ENCODE peak calls at places on chromosomes 6 and 20, in five cellular contexts. Z is IMR-90, Y is mucosa of descending colon, H is hepatocyte, I is PC-3. X is an unnamed sample.

GRCh38 chr20:57427239-57428127 is 36.3 kb downstream of the RBM38 start:
- DNase-seq in H (no peak), Y (peak; percentile 25), I (peak; percentile 48), Z (no peak), X (no peak)

GRCh38 chr20:48275737-48276342 is 490.6 kb upstream of the SULF2 start:
- DNase-seq in I (no peak), H (peak; percentile 46), Y (no peak), Z (no peak), X (no peak)

GRCh38 chr20:35657271-35657670 is 7.4 kb downstream of the CPNE1 start:
- DNase-seq in H (no peak), Y (no peak), Z (peak; percentile 30), I (no peak), X (no peak)

GRCh38 chr6:138572200-138572875 is 73.0 kb upstream of the NHSL1 start:
- DNase-seq in Y (peak; percentile 78), Z (peak; percentile 91), H (peak; percentile 90), I (peak; percentile 73), X (no peak)

GRCh38 chr6:79189760-79190159 is 44.7 kb downstream of the HMGN3 start:
- DNase-seq in Y (no peak), H (no peak), I (no peak), Z (no peak), X (no peak)

GRCh38 chr20:35695245-35695749 is 3.9 kb downstream of the NFS1 start:
- DNase-seq in I (no peak), Z (no peak), Y (no peak), H (no peak), X (no peak)

GRCh38 chr6:15690451-15690961 is 27.7 kb upstream of the DTNBP1 start:
- DNase-seq in I (peak; percentile 11), Y (no peak), Z (no peak), H (peak; percentile 23), X (no peak)

GRCh38 chr20:25019381-25020155 is 27.0 kb upstream of the APMAP start:
- DNase-seq in Z (no peak), Y (no peak), I (no peak), H (no peak), X (no peak)

GRCh38 chr6:6798430-6798829 is 209.9 kb downstream of the LY86 start:
- DNase-seq in Z (no peak), I (no peak), Y (no peak), H (no peak), X (no peak)

GRCh38 chr20:58306421-58307261 is 2.9 kb upstream of the RAB22A start:
- DNase-seq in Y (peak; percentile 66), Z (peak; percentile 76), I (peak; percentile 57), H (peak; percentile 18), X (peak; percentile 10)

GRCh38 chr6:110140650-110141049 is 38.8 kb downstream of the WASF1 start:
- DNase-seq in Z (peak; percentile 75), Y (no peak), I (peak; percentile 18), H (no peak), X (peak; percentile 1)

GRCh38 chr6:33018418-33018817 is 9.0 kb upstream of the HLA-DOA start:
- DNase-seq in Y (no peak), H (no peak), I (no peak), Z (no peak), X (no peak)

GRCh38 chr6:14310955-14311354 is 193.4 kb downstream of the CD83 start:
- DNase-seq in I (no peak), Z (no peak), H (peak; percentile 77), Y (no peak), X (no peak)

GRCh38 chr6:33490198-33490597 is 35.8 kb downstream of the ZBTB9 start:
- DNase-seq in I (peak; percentile 47), H (peak; percentile 47), Y (no peak), Z (no peak), X (no peak)

GRCh38 chr6:10180138-10181074 is 234.5 kb downstream of the TFAP2A start:
- DNase-seq in H (no peak), Z (no peak), I (peak; percentile 57), Y (no peak), X (no peak)

GRCh38 chr20:63100926-63101699 is 94.3 kb upstream of the BHLHE23 start:
- DNase-seq in H (no peak), I (no peak), Y (peak; percentile 29), Z (no peak), X (no peak)

GRCh38 chr6:14642106-14642505 is 524.5 kb downstream of the CD83 start:
- DNase-seq in Z (no peak), H (no peak), I (no peak), Y (no peak), X (no peak)

GRCh38 chr6:122005661-122006060 is 393.8 kb upstream of the HSF2 start:
- DNase-seq in Z (no peak), H (no peak), Y (no peak), I (no peak), X (no peak)

GRCh38 chr6:40358473-40359460 is 228.4 kb downstream of the LRFN2 start:
- DNase-seq in Y (no peak), I (no peak), H (no peak), Z (no peak), X (no peak)

GRCh38 chr20:10314198-10314597 is 95.6 kb downstream of the SNAP25 start:
- DNase-seq in Z (peak; percentile 79), I (no peak), Y (no peak), H (no peak), X (no peak)

GRCh38 chr20:24560571-24561485 is 91.4 kb downstream of the SYNDIG1 start:
- DNase-seq in Z (no peak), Y (no peak), H (peak; percentile 39), I (no peak), X (no peak)

GRCh38 chr6:1641391-1641790 is 31.7 kb downstream of the FOXC1 start:
- DNase-seq in Z (no peak), I (peak; percentile 91), H (peak; percentile 78), Y (no peak), X (no peak)

GRCh38 chr6:7176208-7176607 is 68.4 kb downstream of the RREB1 start:
- DNase-seq in I (no peak), H (no peak), Y (no peak), Z (no peak), X (no peak)

GRCh38 chr6:17967668-17968067 is 19.8 kb downstream of the KIF13A start:
- DNase-seq in Y (no peak), Z (no peak), H (no peak), I (no peak), X (no peak)

GRCh38 chr6:133983099-133983939 is 30.3 kb downstream of the TBPL1 start:
- DNase-seq in Y (no peak), H (no peak), Z (peak; percentile 53), I (peak; percentile 62), X (no peak)

GRCh38 chr6:47414517-47415167 is 62.9 kb upstream of the CD2AP start:
- DNase-seq in Y (no peak), H (peak; percentile 60), Z (peak; percentile 48), I (peak; percentile 54), X (peak; percentile 63)
- H3K4me1 ChIP-seq in Y (no peaks in the 10 kb centered on the region), H (peaks cover 6% of the 10 kb centered on the region), Z (peaks cover 2% of the 10 kb centered on the region), I (peaks cover 20% of the 10 kb centered on the region), X (peaks cover 17% of the 10 kb centered on the region)

GRCh38 chr6:51817832-51818231 is 269.6 kb downstream of the PKHD1 start:
- DNase-seq in I (no peak), Z (no peak), Y (no peak), H (no peak), X (no peak)

GRCh38 chr6:51818520-51819022 is 268.8 kb downstream of the PKHD1 start:
- DNase-seq in I (no peak), H (no peak), Y (no peak), Z (no peak), X (no peak)

DNA sequence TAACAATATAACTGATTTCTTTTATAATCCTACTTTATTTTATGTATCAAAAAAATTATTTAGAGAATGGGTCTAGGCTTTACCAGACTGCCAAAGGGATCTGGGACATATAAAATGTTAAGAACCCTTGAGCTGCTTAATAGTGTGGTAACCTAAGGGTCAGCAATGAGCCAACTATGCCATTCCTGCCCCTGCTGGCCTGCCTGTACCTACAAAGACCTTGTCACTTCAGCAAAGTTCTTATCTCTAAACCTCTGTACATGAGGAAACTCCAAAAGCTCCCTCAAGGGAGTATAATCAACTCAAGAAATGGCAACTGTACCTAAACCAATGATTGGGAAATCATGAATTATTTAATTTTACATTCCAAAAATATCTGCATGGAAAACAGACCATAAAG is 266.9 kb downstream of the PKHD1 start:
- DNase-seq in Y (no peak), Z (no peak), I (no peak), H (no peak), X (no peak)
- TF ChIP-seq CTCF in Y (no peak), Z (no peak), I (no peak), H (no peak), X (no peak)

DNA sequence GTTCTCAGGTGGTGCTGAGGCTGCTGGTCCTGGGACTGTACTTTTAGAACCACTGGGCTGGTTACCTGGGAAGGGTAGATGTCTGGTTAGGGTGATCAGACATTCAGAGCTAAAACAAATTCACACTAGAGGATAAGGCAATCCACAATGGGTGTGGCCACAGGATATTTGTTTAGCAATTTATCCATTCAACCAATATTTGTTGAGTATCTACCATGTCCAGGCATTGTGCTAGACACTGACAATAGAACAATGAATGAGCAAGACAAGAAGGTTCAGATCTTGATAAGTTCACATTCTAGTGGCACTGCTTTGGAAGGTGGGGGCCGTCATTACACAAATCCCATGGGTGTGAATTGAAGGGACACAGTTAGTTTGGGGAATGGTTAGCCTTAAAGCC is 131.7 kb downstream of the BCAS1 start:
- DNase-seq in I (peak; percentile 67), Z (no peak), H (no peak), Y (no peak), X (no peak)
- H3K4me1 ChIP-seq in I (peaks cover 43% of the 10 kb centered on the region), Z (peaks cover 16% of the 10 kb centered on the region), H (peaks cover 39% of the 10 kb centered on the region), Y (peaks cover 28% of the 10 kb centered on the region), X (peaks cover 67% of the 10 kb centered on the region)

GRCh38 chr20:41349943-41350342 is 9.3 kb downstream of the LPIN3 start:
- DNase-seq in Z (no peak), Y (peak; percentile 25), I (no peak), H (no peak), X (no peak)
- TF ChIP-seq CTCF in Z (no peak), Y (no peak), I (no peak), H (no peak), X (no peak)

GRCh38 chr6:146422789-146423188 is 120.8 kb upstream of the RAB32 start:
- DNase-seq in Y (no peak), Z (no peak), I (no peak), H (no peak), X (no peak)
- H3K4me1 ChIP-seq in Y (no peaks in the 10 kb centered on the region), Z (no peaks in the 10 kb centered on the region), I (no peaks in the 10 kb centered on the region), H (no peaks in the 10 kb centered on the region), X (no peaks in the 10 kb centered on the region)

GRCh38 chr20:53138454-53139291 is 166.5 kb downstream of the TSHZ2 start:
- DNase-seq in Z (no peak), Y (no peak), I (no peak), H (no peak), X (no peak)

GRCh38 chr20:53142225-53142624 is 170.1 kb downstream of the TSHZ2 start:
- DNase-seq in I (no peak), Y (no peak), H (no peak), Z (no peak), X (peak; percentile 21)

GRCh38 chr20:53142651-53143177 is 170.6 kb downstream of the TSHZ2 start:
- DNase-seq in Z (no peak), Y (no peak), I (no peak), H (no peak), X (no peak)

GRCh38 chr20:53146201-53146891 is 174.2 kb downstream of the TSHZ2 start:
- DNase-seq in H (no peak), I (no peak), Z (no peak), Y (no peak), X (no peak)

DNA sequence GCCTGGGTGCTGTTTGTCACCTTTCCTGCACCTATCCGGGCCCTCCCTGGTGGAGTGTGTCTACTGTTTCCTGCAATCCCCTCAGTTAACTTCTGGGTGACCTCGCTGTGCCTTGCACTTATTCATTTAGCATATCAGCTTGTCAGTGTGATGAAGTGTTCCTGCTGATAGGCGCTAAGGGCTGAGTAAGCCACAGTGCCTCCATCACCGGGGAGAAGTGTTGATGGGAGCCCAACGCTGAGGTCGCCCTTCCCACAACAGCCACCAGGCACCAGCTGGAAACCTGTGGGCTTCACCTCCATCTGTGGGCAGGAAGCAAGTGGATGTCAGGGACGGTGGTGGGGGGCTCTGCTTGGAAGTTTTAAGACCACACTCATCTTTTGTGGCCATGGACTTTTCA is 169.5 kb downstream of the TSHZ2 start:
- DNase-seq in I (no peak), Z (no peak), H (no peak), Y (no peak), X (no peak)
- TF ChIP-seq CTCF in I (no peak), Z (no peak), H (no peak), Y (no peak), X (no peak)